ENCODE peak calls at places on chromosomes 4 and X, in six cellular contexts. H is SK-N-SH, S is K562, N is HCT116, F is H1, Z is GM12878. B is an unnamed sample.

GRCh38 chrX:24870143-24870542 is 145.6 kb downstream of the ARX start:
- DNase-seq in H (no peak), S (no peak), N (no peak), F (no peak), Z (no peak), B (no peak)

GRCh38 chr4:73729534-73730165 is 10.7 kb upstream of the CXCL8 start:
- DNase-seq in H (peak), S (peak), N (peak), F (no peak), Z (no peak), B (no peak)

GRCh38 chr4:76306882-76307669 is 543 bp downstream of the STBD1 start:
- DNase-seq in H (peak), S (no peak), N (no peak), F (peak), Z (no peak), B (peak)

GRCh38 chrX:154401045-154401799 is 3.0 kb downstream of the RPL10 start:
- DNase-seq in H (no peak), S (peak), N (no peak), F (no peak), Z (no peak), B (no peak)

GRCh38 chr4:146640021-146640425 is 1.3 kb downstream of the POU4F2 start:
- DNase-seq in H (no peak), S (no peak), N (no peak), F (no peak), Z (no peak), B (no peak)

GRCh38 chrX:134324359-134324758 is 87.4 kb downstream of the CCDC160 start:
- DNase-seq in H (no peak), S (no peak), N (no peak), F (no peak), Z (no peak), B (no peak)

GRCh38 chrX:70172964-70173363 is 4.3 kb upstream of the DGAT2L6 start:
- DNase-seq in H (no peak), S (no peak), N (no peak), F (no peak), Z (no peak), B (no peak)

GRCh38 chr4:12729384-12729783 is 754.8 kb downstream of the RAB28 start:
- DNase-seq in H (peak), S (peak), N (peak), F (no peak), Z (no peak), B (peak)

GRCh38 chrX:7346021-7346420 is 198.1 kb upstream of the PUDP start:
- DNase-seq in H (no peak), S (no peak), N (no peak), F (no peak), Z (no peak), B (no peak)

GRCh38 chr4:82422616-82423015 is 7.6 kb downstream of the HNRNPDL start:
- DNase-seq in H (no peak), S (no peak), N (no peak), F (no peak), Z (no peak), B (no peak)

GRCh38 chr4:3079694-3080123 is 5.2 kb downstream of the HTT start:
- DNase-seq in H (no peak), S (peak), N (no peak), F (no peak), Z (peak), B (no peak)

GRCh38 chrX:151604931-151605330 is 41.5 kb downstream of the PASD1 start:
- DNase-seq in H (no peak), S (no peak), N (no peak), F (no peak), Z (no peak), B (no peak)

GRCh38 chrX:76420237-76420636 is 7.3 kb upstream of the MAGEE1 start:
- DNase-seq in H (no peak), S (no peak), N (no peak), F (no peak), Z (no peak), B (no peak)

GRCh38 chr4:176377705-176378302 is 58.0 kb downstream of the SPCS3 start:
- DNase-seq in H (peak), S (peak), N (peak), F (no peak), Z (no peak), B (no peak)

GRCh38 chrX:10636337-10636736 is 16.0 kb upstream of the MID1 start:
- DNase-seq in H (peak), S (peak), N (peak), F (no peak), Z (no peak), B (peak)

GRCh38 chrX:69493193-69493592 is 10.9 kb upstream of the NALF2 start:
- DNase-seq in H (peak), S (peak), N (peak), F (peak), Z (no peak), B (peak)

GRCh38 chr4:26252349-26252748 is 68.5 kb upstream of the RBPJ start:
- DNase-seq in H (no peak), S (no peak), N (peak), F (no peak), Z (peak), B (no peak)

GRCh38 chr4:169167958-169168357 is 102.8 kb downstream of the SH3RF1 start:
- DNase-seq in H (no peak), S (no peak), N (no peak), F (no peak), Z (peak), B (no peak)

GRCh38 chr4:7218686-7219085 is 26.3 kb downstream of the SORCS2 start:
- DNase-seq in H (no peak), S (no peak), N (no peak), F (no peak), Z (no peak), B (no peak)

GRCh38 chr4:11782859-11783258 is 354.2 kb upstream of the HS3ST1 start:
- DNase-seq in H (no peak), S (no peak), N (no peak), F (no peak), Z (no peak), B (no peak)

GRCh38 chr4:85452073-85452764 is 22.7 kb upstream of the ARHGAP24 start:
- DNase-seq in H (peak), S (no peak), N (no peak), F (no peak), Z (no peak), B (no peak)

GRCh38 chr4:76690906-76691275 is 207.1 kb downstream of the SOWAHB start:
- DNase-seq in H (no peak), S (no peak), N (no peak), F (no peak), Z (no peak), B (no peak)

GRCh38 chr4:25578431-25578830 is 77.2 kb upstream of the SLC34A2 start:
- DNase-seq in H (no peak), S (no peak), N (no peak), F (no peak), Z (no peak), B (peak)

GRCh38 chrX:108123591-108124366 is 32.2 kb downstream of the ATG4A start:
- DNase-seq in H (no peak), S (no peak), N (no peak), F (no peak), Z (no peak), B (no peak)

GRCh38 chr4:15343000-15343399 is 84.8 kb upstream of the C1QTNF7 start:
- DNase-seq in H (no peak), S (no peak), N (no peak), F (no peak), Z (no peak), B (no peak)

GRCh38 chr4:98938386-98938785 is 9.5 kb upstream of the EIF4E start:
- DNase-seq in H (no peak), S (no peak), N (no peak), F (no peak), Z (no peak), B (no peak)

DNA sequence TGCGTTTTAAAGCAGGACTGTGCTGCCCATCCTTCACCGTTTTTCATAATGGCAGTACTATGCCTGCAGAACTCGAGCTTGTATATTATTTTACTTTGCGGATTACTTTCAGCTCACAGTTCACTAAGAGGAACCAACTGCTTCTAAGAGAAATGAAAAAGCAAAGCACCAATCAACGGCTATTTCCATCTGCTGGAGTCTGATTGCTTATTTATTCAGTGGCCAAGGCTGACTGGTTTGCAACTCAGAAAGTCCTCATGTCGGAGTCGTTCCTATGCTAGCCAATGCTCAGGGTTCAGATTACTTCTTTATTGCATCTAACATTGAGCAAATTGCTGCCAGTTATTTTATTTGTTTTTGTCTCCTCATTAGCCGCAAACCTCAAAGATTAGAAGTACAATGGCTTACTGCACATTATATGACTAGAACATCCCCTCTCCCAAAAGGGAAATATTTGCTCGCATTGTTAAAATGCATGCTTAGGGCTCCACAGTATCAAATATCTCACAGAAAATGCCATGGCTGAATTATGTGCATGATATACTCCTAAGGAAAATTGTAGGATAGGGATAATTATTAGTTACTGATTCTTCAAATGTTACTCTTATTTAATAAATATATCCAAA is 1628.2 kb upstream of the ADGRL3 start:
- DNase-seq in H (no peak), S (no peak), N (no peak), F (no peak), Z (no peak), B (no peak)
- H3K4me3 ChIP-seq in H (no peak), S (no peak), N (no peak), F (no peak), Z (no peak), B (no peak)

GRCh38 chrX:129961180-129962083 is 21.0 kb upstream of the BCORL1 start:
- DNase-seq in H (no peak), S (peak), N (peak), F (peak), Z (peak), B (no peak)
- H3K9ac ChIP-seq in H (no peak), S (peak), N (peak), F (no peak), Z (no peak), B (peak)

GRCh38 chrX:113802837-113803236 is 781.0 kb upstream of the HTR2C start:
- DNase-seq in H (no peak), S (no peak), N (no peak), F (no peak), Z (no peak), B (no peak)

GRCh38 chrX:113804293-113804692 is 779.6 kb upstream of the HTR2C start:
- DNase-seq in H (no peak), S (no peak), N (no peak), F (no peak), Z (no peak), B (peak)

DNA sequence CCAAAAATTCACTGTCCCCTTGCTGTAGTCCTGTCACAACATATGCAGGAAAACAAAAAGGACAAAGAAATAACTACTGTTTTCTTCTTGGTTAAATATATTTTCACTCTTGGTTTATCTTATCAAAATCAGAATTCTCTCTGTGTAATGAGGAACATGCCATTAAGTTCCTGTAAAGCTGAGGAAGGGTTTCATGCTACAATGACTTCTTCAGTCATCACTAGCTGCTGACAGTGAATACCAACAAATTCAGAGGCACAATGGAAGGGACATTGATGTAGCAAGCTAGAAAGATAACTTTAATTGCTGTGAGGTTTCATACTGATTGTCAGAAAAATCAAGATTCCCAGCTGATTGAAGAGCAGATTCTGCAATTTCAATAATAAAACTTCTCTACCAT is 782.9 kb upstream of the HTR2C start:
- DNase-seq in H (no peak), S (no peak), N (no peak), F (no peak), Z (no peak), B (no peak)
- TF ChIP-seq YY1 in H (no peak), S (no peak), N (no peak), F (no peak), Z (no peak), B (no peak)

GRCh38 chr4:101306764-101307615 is 40.3 kb downstream of the PPP3CA start:
- DNase-seq in H (no peak), S (no peak), N (no peak), F (no peak), Z (no peak), B (no peak)
- H3K4me3 ChIP-seq in H (no peak), S (no peak), N (no peak), F (no peak), Z (peak), B (no peak)

DNA sequence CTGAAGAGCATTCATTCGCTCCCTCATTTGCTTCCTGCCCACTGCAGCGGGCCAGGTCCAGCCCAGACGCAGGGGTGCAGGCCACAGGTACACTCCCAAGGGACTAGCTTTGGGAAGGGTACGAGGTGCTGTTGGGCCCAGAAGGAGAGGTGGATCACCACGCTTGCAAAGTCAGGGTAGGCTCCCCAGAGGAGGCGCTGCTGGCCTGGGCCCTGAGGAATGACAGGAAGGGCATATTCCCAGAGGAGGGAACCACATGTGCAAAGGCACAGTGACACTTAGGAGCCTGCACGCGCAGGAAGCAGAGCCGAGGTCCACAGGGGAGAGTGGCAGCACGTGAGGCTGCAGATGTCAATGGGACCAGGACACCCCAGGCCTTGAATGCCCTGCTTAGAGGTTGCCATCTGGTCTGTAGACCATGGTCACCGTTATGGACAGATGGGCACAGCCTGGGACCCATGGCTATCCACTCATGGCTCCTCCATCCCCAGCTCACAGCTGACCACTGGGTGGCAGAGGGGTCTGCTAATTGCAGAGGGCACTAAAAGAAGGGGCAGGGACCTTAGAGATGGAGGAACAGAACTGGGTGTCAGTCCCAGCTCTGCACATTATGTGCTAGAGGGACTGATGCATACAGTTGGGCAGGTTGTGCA is 7.9 kb downstream of the HTRA3 start:
- DNase-seq in H (no peak), S (no peak), N (no peak), F (no peak), Z (no peak), B (no peak)
- H3K9ac ChIP-seq in H (no peak), S (no peak), N (no peak), F (no peak), Z (no peak), B (no peak)

GRCh38 chr4:52983563-52984303 is 121.6 kb downstream of the RASL11B start:
- DNase-seq in H (peak), S (peak), N (peak), F (no peak), Z (no peak), B (peak)
- TF ChIP-seq YY1 in H (no peak), S (no peak), N (no peak), F (no peak), Z (no peak), B (no peak)

DNA sequence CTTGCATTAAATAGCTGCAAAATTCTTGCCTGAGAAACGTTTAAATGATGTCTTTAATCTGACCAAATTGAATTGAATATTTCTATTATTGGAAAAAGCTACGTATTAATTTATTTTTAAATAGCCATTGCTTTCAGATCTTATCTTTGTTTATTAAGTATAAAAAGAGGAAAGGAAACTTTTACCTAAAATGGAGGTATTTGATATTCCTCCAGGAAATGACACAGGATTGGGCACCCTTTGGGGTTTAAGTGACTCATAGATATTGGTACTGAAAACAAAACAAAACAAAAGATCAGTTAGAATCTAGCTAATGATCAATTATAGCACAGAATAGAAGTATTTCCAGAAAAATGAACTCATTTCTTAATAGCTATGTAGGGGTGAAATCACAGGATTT is 34.1 kb downstream of the PLS3 start:
- DNase-seq in H (no peak), S (no peak), N (no peak), F (no peak), Z (no peak), B (no peak)
- H3K4me3 ChIP-seq in H (no peak), S (no peak), N (no peak), F (no peak), Z (no peak), B (no peak)

B was measured in NT2/D1.